ENCODE peak calls at places on chromosomes 13 and 19, in ten cellular contexts. P, Y, G, K, M, C, Z, V, U and Q are unnamed samples. For H3K4me1, the result is how much of the 10 kb centered on the place peaks cover.

GRCh38 chr19:2546128-2547032 is 70.5 kb downstream of the GADD45B start:
- DNase-seq in P (peak), Y (peak), G (no peak), K (peak), M (peak), C (peak), Z (peak), V (peak), U (peak), Q (peak)

GRCh38 chr19:1016647-1017114 is 4.2 kb downstream of the TMEM259 start:
- DNase-seq in P (no peak), Y (no peak), G (no peak), K (no peak), M (no peak), C (peak), Z (no peak), V (no peak), U (no peak), Q (peak)

GRCh38 chr13:50948576-50948975 is 39.0 kb downstream of the RNASEH2B start:
- DNase-seq in P (no peak), Y (no peak), G (no peak), K (no peak), M (no peak), C (no peak), Z (no peak), V (no peak), U (no peak), Q (no peak)

GRCh38 chr19:13935765-13936486 is 2.3 kb downstream of the PODNL1 start:
- DNase-seq in P (no peak), Y (no peak), G (no peak), K (no peak), M (no peak), C (no peak), Z (no peak), V (no peak), U (no peak), Q (no peak)

GRCh38 chr19:58563034-58563573 is 4.7 kb upstream of the UBE2M start:
- DNase-seq in P (no peak), Y (no peak), G (no peak), K (peak), M (no peak), C (peak), Z (peak), V (no peak), U (no peak), Q (no peak)

GRCh38 chr19:56601375-56601774 is 6.3 kb downstream of the ZNF71 start:
- DNase-seq in P (no peak), Y (no peak), G (no peak), K (no peak), M (no peak), C (no peak), Z (no peak), V (no peak), U (no peak), Q (no peak)

GRCh38 chr19:38657633-38658222 is 10.3 kb downstream of the ACTN4 start:
- DNase-seq in P (no peak), Y (no peak), G (peak), K (no peak), M (no peak), C (no peak), Z (no peak), V (no peak), U (no peak), Q (no peak)

GRCh38 chr13:24178847-24179845 is 18.6 kb downstream of the SPATA13 start:
- DNase-seq in P (no peak), Y (no peak), G (no peak), K (no peak), M (no peak), C (no peak), Z (no peak), V (no peak), U (peak), Q (no peak)

GRCh38 chr19:52734340-52734892 is 428 bp downstream of the ZNF611 start:
- DNase-seq in P (no peak), Y (no peak), G (no peak), K (peak), M (peak), C (peak), Z (peak), V (no peak), U (no peak), Q (peak)

GRCh38 chr13:49606747-49607648 is 21.3 kb upstream of the ARL11 start:
- DNase-seq in P (peak), Y (peak), G (peak), K (peak), M (peak), C (peak), Z (peak), V (peak), U (peak), Q (peak)

GRCh38 chr13:21884299-21884878 is 213.5 kb downstream of the FGF9 start:
- DNase-seq in P (no peak), Y (no peak), G (no peak), K (no peak), M (no peak), C (no peak), Z (no peak), V (no peak), U (peak), Q (no peak)

GRCh38 chr19:47305309-47305751 is 4.3 kb upstream of the C5AR1 start:
- DNase-seq in P (peak), Y (peak), G (peak), K (peak), M (no peak), C (peak), Z (peak), V (peak), U (peak), Q (peak)

GRCh38 chr19:31303262-31303815 is 45.9 kb downstream of the TSHZ3 start:
- DNase-seq in P (peak), Y (no peak), G (no peak), K (no peak), M (peak), C (peak), Z (no peak), V (no peak), U (no peak), Q (no peak)

GRCh38 chr13:40547545-40548322 is 118.7 kb downstream of the FOXO1 start:
- DNase-seq in P (no peak), Y (no peak), G (no peak), K (no peak), M (no peak), C (no peak), Z (no peak), V (no peak), U (no peak), Q (no peak)

GRCh38 chr19:3479177-3479818 is 1.0 kb downstream of the SMIM24 start:
- DNase-seq in P (no peak), Y (no peak), G (no peak), K (no peak), M (no peak), C (no peak), Z (peak), V (peak), U (no peak), Q (peak)

GRCh38 chr13:111005364-111005763 is 90.5 kb upstream of the ANKRD10 start:
- DNase-seq in P (no peak), Y (no peak), G (peak), K (no peak), M (no peak), C (no peak), Z (no peak), V (no peak), U (no peak), Q (no peak)

GRCh38 chr19:10061717-10062310 is 24.3 kb upstream of the SHFL start:
- DNase-seq in P (no peak), Y (no peak), G (no peak), K (no peak), M (no peak), C (no peak), Z (no peak), V (no peak), U (no peak), Q (no peak)

GRCh38 chr13:40116008-40116407 is 460.5 kb downstream of the COG6 start:
- DNase-seq in P (no peak), Y (no peak), G (peak), K (peak), M (no peak), C (no peak), Z (peak), V (no peak), U (no peak), Q (peak)

GRCh38 chr19:13138916-13139198 is 11.3 kb downstream of the STX10 start:
- DNase-seq in P (no peak), Y (no peak), G (no peak), K (no peak), M (no peak), C (no peak), Z (no peak), V (no peak), U (no peak), Q (no peak)

GRCh38 chr19:43618921-43619261 is 538 bp downstream of the ZNF428 start:
- DNase-seq in P (no peak), Y (no peak), G (peak), K (no peak), M (no peak), C (no peak), Z (no peak), V (no peak), U (no peak), Q (no peak)

GRCh38 chr19:335072-335471 is 9.5 kb downstream of the MIER2 start:
- DNase-seq in P (peak), Y (no peak), G (no peak), K (no peak), M (no peak), C (no peak), Z (no peak), V (no peak), U (no peak), Q (no peak)

GRCh38 chr13:86906458-86906857 is 764.7 kb upstream of the SLITRK5 start:
- DNase-seq in P (no peak), Y (no peak), G (no peak), K (no peak), M (no peak), C (no peak), Z (no peak), V (no peak), U (no peak), Q (no peak)

GRCh38 chr19:31316201-31316951 is 32.9 kb downstream of the TSHZ3 start:
- DNase-seq in P (no peak), Y (no peak), G (no peak), K (no peak), M (no peak), C (peak), Z (no peak), V (no peak), U (no peak), Q (peak)

GRCh38 chr13:19782049-19782726 is 557 bp downstream of the PSPC1 start:
- DNase-seq in P (peak), Y (peak), G (peak), K (peak), M (peak), C (peak), Z (peak), V (peak), U (peak), Q (peak)

GRCh38 chr19:43470288-43470687 is 4.9 kb upstream of the LYPD3 start:
- DNase-seq in P (no peak), Y (no peak), G (no peak), K (no peak), M (no peak), C (no peak), Z (no peak), V (no peak), U (no peak), Q (no peak)

GRCh38 chr13:110465696-110466095 is 95.8 kb downstream of the RAB20 start:
- DNase-seq in P (no peak), Y (no peak), G (no peak), K (no peak), M (no peak), C (no peak), Z (no peak), V (no peak), U (no peak), Q (no peak)

GRCh38 chr19:40084948-40085347 is 5.8 kb downstream of the ZNF780A start:
- DNase-seq in P (no peak), Y (no peak), G (no peak), K (no peak), M (no peak), C (no peak), Z (no peak), V (no peak), U (no peak), Q (no peak)

GRCh38 chr13:36298535-36299068 is 988 bp upstream of the CCDC169 start:
- DNase-seq in P (no peak), Y (no peak), G (no peak), K (no peak), M (no peak), C (peak), Z (no peak), V (peak), U (no peak), Q (no peak)

GRCh38 chr19:1860821-1861598 is 2.4 kb downstream of the KLF16 start:
- DNase-seq in P (no peak), Y (no peak), G (no peak), K (peak), M (peak), C (no peak), Z (no peak), V (no peak), U (no peak), Q (no peak)

GRCh38 chr19:19382118-19382517 is 23.4 kb upstream of the GATAD2A start:
- DNase-seq in P (no peak), Y (no peak), G (no peak), K (no peak), M (no peak), C (no peak), Z (no peak), V (no peak), U (no peak), Q (peak)
- H3K4me1 ChIP-seq in P (half or more), Y (under half), G (under half), K (under half), M (under half), C (under half), Z (half or more), V (under half), U (half or more), Q (half or more)

DNA sequence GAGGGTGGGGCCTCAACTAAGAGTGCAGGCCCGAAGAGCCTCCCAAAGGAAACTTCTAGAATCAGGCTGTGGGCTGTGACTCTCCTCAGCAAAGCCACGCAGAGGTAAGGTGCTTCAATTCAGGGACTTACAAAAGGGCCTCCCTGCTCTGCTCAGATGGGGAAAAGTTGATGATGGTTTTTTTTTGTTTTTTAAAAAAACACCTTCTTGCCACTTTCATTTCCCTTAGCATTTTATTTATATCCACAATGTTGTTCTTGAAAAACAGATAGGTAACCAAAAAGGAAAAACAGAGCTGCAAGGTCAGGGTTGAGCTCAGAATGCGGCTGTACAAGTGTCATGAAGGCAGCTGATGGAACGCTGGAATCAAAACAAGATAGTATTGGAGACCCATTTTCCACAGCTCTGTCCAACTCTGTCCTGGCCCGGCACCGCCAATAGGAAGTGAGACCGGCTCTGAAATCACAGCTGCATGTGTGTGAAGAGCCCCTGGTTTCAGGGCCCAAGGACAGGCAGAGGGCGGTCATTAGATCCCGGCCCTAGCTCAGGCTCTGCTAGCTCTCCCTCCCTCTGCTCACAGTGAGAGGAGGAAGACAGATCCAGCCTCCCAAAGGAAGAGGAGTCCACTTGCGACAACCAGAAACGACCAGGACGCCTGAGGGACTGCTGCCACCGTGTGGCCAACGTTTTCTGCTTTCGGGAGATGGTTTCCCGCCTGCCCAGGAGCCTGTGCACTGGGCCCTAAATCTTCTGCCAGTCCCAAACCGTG is 58.3 kb downstream of the KLF2 start:
- DNase-seq in P (no peak), Y (peak), G (peak), K (peak), M (no peak), C (peak), Z (peak), V (peak), U (peak), Q (peak)
- TF ChIP-seq CTCF in P (peak), Y (peak), G (peak), K (peak), M (peak), C (peak), Z (peak), V (peak), U (peak), Q (peak)

GRCh38 chr13:113138792-113139551 is 16.4 kb downstream of the F10 start:
- DNase-seq in P (no peak), Y (no peak), G (no peak), K (peak), M (no peak), C (no peak), Z (peak), V (no peak), U (no peak), Q (no peak)
- TF ChIP-seq EP300 in P (no peak), Y (no peak), G (no peak), K (no peak), M (no peak), C (no peak), Z (no peak), V (no peak), U (no peak), Q (no peak)

GRCh38 chr13:99218969-99219368 is 18.3 kb downstream of the UBAC2 start:
- DNase-seq in P (no peak), Y (no peak), G (no peak), K (no peak), M (no peak), C (no peak), Z (no peak), V (no peak), U (peak), Q (peak)
- H3K4me1 ChIP-seq in P (half or more), Y (under half), G (under half), K (under half), M (under half), C (under half), Z (under half), V (under half), U (half or more), Q (under half)

DNA sequence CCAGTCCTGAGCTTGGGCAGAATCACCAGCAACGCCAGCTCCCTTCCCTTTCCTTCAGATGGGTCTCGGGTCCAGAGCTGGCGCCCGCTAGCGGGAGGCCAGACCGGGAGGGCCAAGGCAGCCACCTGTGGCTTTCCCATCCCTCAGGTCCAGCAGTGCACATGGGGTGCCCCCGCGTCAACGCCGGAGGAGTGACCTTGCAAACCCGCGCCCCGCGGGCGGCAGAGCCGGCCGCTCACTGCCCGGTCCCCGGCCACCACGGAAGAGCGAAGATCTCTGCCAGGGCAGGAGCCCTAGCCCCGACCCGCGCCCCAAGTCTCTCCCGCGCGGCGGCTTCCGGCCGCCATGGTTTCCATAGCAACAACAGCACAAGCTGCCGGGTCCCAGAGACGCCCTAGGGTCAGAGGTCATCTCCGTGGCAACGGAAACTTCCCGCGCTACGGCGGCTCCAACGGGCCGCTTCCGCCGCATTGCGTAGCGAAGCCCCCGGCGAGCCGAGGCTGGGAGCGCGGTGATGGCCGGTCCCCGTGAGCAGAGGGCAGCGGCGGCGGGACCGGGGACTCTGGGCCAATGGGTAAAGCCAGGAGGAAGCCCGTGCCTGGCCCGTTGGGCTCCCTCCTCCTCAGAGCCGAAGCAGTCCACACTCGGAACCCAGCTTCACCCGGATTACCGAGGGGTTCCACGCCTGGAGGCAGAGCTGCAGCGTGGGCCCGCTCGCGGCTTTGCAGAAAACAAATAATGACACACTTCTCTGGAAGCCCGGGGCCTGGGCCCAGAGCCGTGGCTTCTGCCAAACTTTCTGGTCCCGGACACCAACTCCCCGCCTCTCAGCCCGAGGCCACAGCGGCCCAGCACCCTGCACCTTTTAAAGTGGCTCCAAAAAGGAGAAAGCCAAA is 7.4 kb downstream of the FGF14 start:
- DNase-seq in P (peak), Y (peak), G (peak), K (peak), M (peak), C (peak), Z (peak), V (peak), U (peak), Q (peak)
- TF ChIP-seq CTCF in P (no peak), Y (peak), G (peak), K (no peak), M (no peak), C (no peak), Z (no peak), V (peak), U (peak), Q (no peak)